ENCODE peak calls at places on chromosome 5, in five cellular contexts. V, G, M, U and W are unnamed samples.
A peak's percentile ranks its signal among the peaks of the same experiment; 100 is the strongest.

GRCh38 chr5:6941635-6942034 is 228.4 kb downstream of the TENT4A start:
- DNase-seq in U (no peak), G (no peak), V (no peak), M (no peak), W (no peak)

GRCh38 chr5:123805300-123805699 is 293.3 kb downstream of the CSNK1G3 start:
- DNase-seq in G (no peak), U (no peak), V (no peak), M (no peak), W (no peak)

GRCh38 chr5:111580956-111581355 is 68.6 kb upstream of the STARD4 start:
- DNase-seq in G (no peak), V (peak; percentile 43), U (no peak), M (no peak), W (no peak)

GRCh38 chr5:90747175-90747574 is 188.6 kb downstream of the ADGRV1 start:
- DNase-seq in G (no peak), U (no peak), V (no peak), M (no peak), W (no peak)

GRCh38 chr5:107671742-107672211 is 1.0 kb upstream of the EFNA5 start:
- DNase-seq in G (no peak), U (no peak), V (peak; percentile 61), M (no peak), W (peak; percentile 71)

GRCh38 chr5:76663573-76663972 is 40.4 kb upstream of the F2RL2 start:
- DNase-seq in V (no peak), G (no peak), M (no peak), U (no peak), W (no peak)

GRCh38 chr5:3126639-3127038 is 375.2 kb upstream of the IRX2 start:
- DNase-seq in U (no peak), M (peak; percentile 64), V (no peak), G (no peak), W (no peak)

GRCh38 chr5:6578676-6579343 is 54.0 kb downstream of the NSUN2 start:
- DNase-seq in U (no peak), M (no peak), G (no peak), V (no peak), W (no peak)

GRCh38 chr5:149839761-149840160 is 104.8 kb downstream of the PDE6A start:
- DNase-seq in V (peak; percentile 35), G (no peak), M (peak; percentile 56), U (no peak), W (no peak)

GRCh38 chr5:75668988-75669760 is 48.1 kb downstream of the POC5 start:
- DNase-seq in V (no peak), M (peak; percentile 79), G (peak; percentile 7), U (peak; percentile 35), W (no peak)

GRCh38 chr5:134132372-134133212 is 18.1 kb downstream of the TCF7 start:
- DNase-seq in M (peak; percentile 86), V (no peak), G (peak; percentile 84), U (no peak), W (peak; percentile 47)

GRCh38 chr5:77631166-77631582 is 7.3 kb downstream of the OTP start:
- DNase-seq in V (no peak), U (no peak), M (no peak), G (no peak), W (no peak)

GRCh38 chr5:172493906-172494305 is 39.6 kb upstream of the SH3PXD2B start:
- DNase-seq in U (no peak), M (no peak), V (no peak), G (no peak), W (peak; percentile 28)

GRCh38 chr5:141848771-141849370 is 29.3 kb downstream of the PCDH1 start:
- DNase-seq in V (peak; percentile 62), M (no peak), U (peak; percentile 72), G (peak; percentile 13), W (peak; percentile 93)

GRCh38 chr5:93058309-93058708 is 522.7 kb downstream of the NR2F1-AS1 start:
- DNase-seq in M (no peak), V (peak; percentile 78), U (no peak), G (no peak), W (no peak)

GRCh38 chr5:26121343-26121742 is 917.0 kb downstream of the CDH9 start:
- DNase-seq in V (peak; percentile 1), U (no peak), M (no peak), G (no peak), W (no peak)

GRCh38 chr5:79821-80220 is 12.1 kb upstream of the PLEKHG4B start:
- DNase-seq in G (no peak), U (no peak), V (no peak), M (no peak), W (no peak)

GRCh38 chr5:34682926-34683623 is 26.9 kb downstream of the RAI14 start:
- DNase-seq in V (no peak), M (no peak), U (peak; percentile 64), G (no peak), W (no peak)

GRCh38 chr5:16192311-16192710 is 12.7 kb upstream of the MARCHF11 start:
- DNase-seq in V (no peak), M (no peak), G (no peak), U (no peak), W (no peak)

GRCh38 chr5:152642880-152643279 is 237.8 kb upstream of the NMUR2 start:
- DNase-seq in G (no peak), V (no peak), M (no peak), U (no peak), W (no peak)

GRCh38 chr5:22560115-22560514 is 293.0 kb downstream of the CDH12 start:
- DNase-seq in U (no peak), M (no peak), G (no peak), V (peak; percentile 95), W (peak; percentile 76)

GRCh38 chr5:38189031-38189632 is 69.2 kb upstream of the EGFLAM start:
- DNase-seq in G (no peak), U (no peak), M (no peak), V (no peak), W (no peak)

GRCh38 chr5:148781771-148782170 is 44.6 kb upstream of the ADRB2 start:
- DNase-seq in M (no peak), U (no peak), G (no peak), V (no peak), W (no peak)

GRCh38 chr5:154467655-154468354 is 10.2 kb downstream of the HAND1 start:
- DNase-seq in U (peak; percentile 78), V (peak; percentile 80), G (peak; percentile 80), M (peak; percentile 94), W (no peak)

DNA sequence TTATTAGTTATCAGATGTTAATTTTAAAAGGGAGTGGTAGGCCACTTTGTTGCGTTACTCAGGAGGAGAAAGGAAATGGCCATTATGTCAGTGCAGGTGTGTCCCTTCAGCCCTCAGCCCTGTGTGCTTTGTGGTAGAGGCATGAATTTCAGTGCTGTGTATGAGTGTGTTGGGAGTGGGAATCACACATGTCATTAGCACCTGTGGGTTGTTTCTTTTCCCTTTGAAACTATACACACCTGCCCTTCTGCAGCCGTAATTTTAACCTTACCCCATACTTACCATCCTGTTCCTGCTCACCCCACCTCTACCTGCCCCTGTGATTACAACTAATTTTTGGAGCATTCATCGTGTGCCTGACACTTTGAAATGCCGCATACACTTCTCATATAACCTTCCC is 156.4 kb downstream of the ARHGAP26 start:
- DNase-seq in U (peak; percentile 65), M (no peak), V (no peak), G (no peak), W (no peak)
- H3K4me1 ChIP-seq in U (peaks cover 55% of the 10 kb centered on the region), M (peaks cover 78% of the 10 kb centered on the region), V (peaks cover 25% of the 10 kb centered on the region), G (peaks cover 18% of the 10 kb centered on the region), W (peaks cover 13% of the 10 kb centered on the region)

GRCh38 chr5:151139015-151139414 is 18.6 kb downstream of the ANXA6 start:
- DNase-seq in V (no peak), M (no peak), U (no peak), G (peak; percentile 44), W (no peak)

GRCh38 chr5:151141535-151141934 is 16.0 kb downstream of the ANXA6 start:
- DNase-seq in M (peak; percentile 85), G (peak; percentile 58), V (peak; percentile 41), U (no peak), W (no peak)

GRCh38 chr5:151139646-151140045 is 17.9 kb downstream of the ANXA6 start:
- DNase-seq in M (no peak), U (no peak), G (no peak), V (no peak), W (no peak)

GRCh38 chr5:151142933-151143332 is 14.6 kb downstream of the ANXA6 start:
- DNase-seq in V (no peak), M (no peak), U (no peak), G (no peak), W (no peak)

DNA sequence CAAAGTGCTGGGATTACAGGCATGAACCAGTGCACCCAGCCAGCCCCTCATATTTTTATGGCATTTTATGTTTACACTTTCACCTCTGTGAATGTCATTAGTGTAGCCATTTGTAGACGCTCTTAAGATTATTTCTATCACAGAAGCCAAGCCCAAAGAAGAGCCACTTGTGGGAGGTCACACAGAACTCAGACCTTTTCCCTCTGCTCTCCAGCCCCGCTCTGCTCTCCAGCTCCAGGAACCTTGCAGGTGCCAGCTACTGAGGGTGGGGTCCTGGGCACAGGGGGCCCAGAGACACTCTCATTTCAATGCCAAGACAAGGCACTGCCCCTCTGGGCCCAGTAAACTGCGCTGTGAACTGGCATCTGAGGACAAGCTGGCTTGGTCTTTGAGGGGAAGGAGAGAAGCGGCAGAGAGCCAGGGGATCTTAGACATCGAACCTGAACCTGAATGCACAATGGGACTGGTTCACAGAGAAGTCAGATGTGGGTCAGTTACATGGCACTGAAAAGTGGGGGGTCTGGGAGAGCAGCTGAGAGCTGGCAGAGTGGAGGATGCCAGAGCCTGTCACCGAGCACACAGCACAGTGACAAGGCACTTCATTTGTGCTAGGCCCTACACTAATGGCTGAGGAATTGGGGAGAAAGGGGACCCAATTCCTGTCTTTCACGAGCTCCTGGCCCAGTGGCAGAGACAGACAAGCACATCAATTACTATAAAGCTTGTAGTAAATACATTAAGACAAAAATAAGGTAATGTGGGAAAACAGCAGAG is 16.7 kb downstream of the ANXA6 start:
- DNase-seq in M (no peak), V (no peak), U (no peak), G (no peak), W (no peak)
- H3K4me1 ChIP-seq in M (peaks cover 97% of the 10 kb centered on the region), V (peaks cover 11% of the 10 kb centered on the region), U (no peaks in the 10 kb centered on the region), G (peaks cover 86% of the 10 kb centered on the region), W (no peaks in the 10 kb centered on the region)

GRCh38 chr5:169954786-169955185 is 25.5 kb downstream of the INSYN2B start:
- DNase-seq in G (no peak), U (no peak), M (no peak), V (no peak), W (no peak)

GRCh38 chr5:169944922-169945675 is 35.2 kb downstream of the INSYN2B start:
- DNase-seq in U (no peak), V (peak; percentile 58), G (no peak), M (no peak), W (no peak)

GRCh38 chr5:169946743-169947142 is 33.6 kb downstream of the INSYN2B start:
- DNase-seq in V (peak; percentile 85), U (no peak), M (no peak), G (no peak), W (no peak)

GRCh38 chr5:169945831-169946261 is 34.4 kb downstream of the INSYN2B start:
- DNase-seq in V (peak; percentile 95), G (no peak), M (no peak), U (no peak), W (no peak)

GRCh38 chr5:169950333-169950732 is 30.0 kb downstream of the INSYN2B start:
- DNase-seq in U (no peak), G (no peak), V (no peak), M (no peak), W (no peak)
- H3K4me1 ChIP-seq in U (no peaks in the 10 kb centered on the region), G (no peaks in the 10 kb centered on the region), V (peaks cover 23% of the 10 kb centered on the region), M (peaks cover 7% of the 10 kb centered on the region), W (peaks cover 12% of the 10 kb centered on the region)

DNA sequence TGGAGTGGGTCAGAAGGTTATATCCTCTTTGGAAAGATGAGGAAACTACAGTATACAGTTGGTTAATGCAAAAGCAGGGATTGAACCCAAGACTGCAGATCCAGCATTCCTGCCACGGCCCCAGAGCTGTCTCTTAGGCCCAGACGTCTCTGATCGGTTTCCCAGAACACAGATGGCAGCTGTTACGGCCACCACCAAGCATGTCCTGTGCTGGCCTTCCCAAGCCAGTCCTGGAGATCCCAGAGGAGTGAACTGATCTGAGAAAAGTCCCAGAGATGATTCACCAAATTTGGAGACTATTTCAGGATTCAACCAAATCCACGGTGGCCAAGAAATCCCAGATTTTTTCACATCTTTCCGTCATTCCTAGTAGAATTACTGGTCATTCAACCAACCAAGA is 20.1 kb downstream of the TNIP1 start:
- DNase-seq in U (no peak), G (no peak), V (no peak), M (peak; percentile 69), W (no peak)
- H3K4me1 ChIP-seq in U (peaks cover 36% of the 10 kb centered on the region), G (peaks cover 8% of the 10 kb centered on the region), V (peaks cover 21% of the 10 kb centered on the region), M (peaks cover 100% of the 10 kb centered on the region), W (peaks cover 5% of the 10 kb centered on the region)